ENCODE peak calls at places on chromosomes 5 and 9, in four cellular contexts. One of them, this sample, is unnamed. For H3K4me1, the result is how much of the 10 kb centered on the place peaks cover.

GRCh38 chr9:114271556-114272510 is 51.1 kb upstream of the ORM1 start:
- DNase-seq in upper lobe of right lung: peak
- DNase-seq in mammary epithelial cell: no peak
- DNase-seq in spleen: peak
- DNase-seq in this sample: peak

GRCh38 chr5:94522099-94522498 is 96.3 kb downstream of the KIAA0825 start:
- DNase-seq in upper lobe of right lung: no peak
- DNase-seq in mammary epithelial cell: no peak
- DNase-seq in spleen: no peak
- DNase-seq in this sample: no peak

GRCh38 chr9:37464006-37464405 is 1.2 kb downstream of the ZBTB5 start:
- DNase-seq in upper lobe of right lung: no peak
- DNase-seq in mammary epithelial cell: no peak
- DNase-seq in spleen: no peak
- DNase-seq in this sample: no peak

GRCh38 chr9:120710110-120710981 is 3.9 kb downstream of the MEGF9 start:
- DNase-seq in upper lobe of right lung: no peak
- DNase-seq in mammary epithelial cell: peak
- DNase-seq in spleen: no peak
- DNase-seq in this sample: no peak

GRCh38 chr9:128043467-128043868 is 23.7 kb downstream of the NAIF1 start:
- DNase-seq in upper lobe of right lung: no peak
- DNase-seq in mammary epithelial cell: no peak
- DNase-seq in spleen: no peak
- DNase-seq in this sample: no peak

GRCh38 chr5:158478139-158478538 is 619.2 kb upstream of the CLINT1 start:
- DNase-seq in upper lobe of right lung: no peak
- DNase-seq in mammary epithelial cell: no peak
- DNase-seq in spleen: no peak
- DNase-seq in this sample: no peak

GRCh38 chr5:97591781-97592180 is 408.7 kb upstream of the RIOK2 start:
- DNase-seq in upper lobe of right lung: no peak
- DNase-seq in mammary epithelial cell: peak
- DNase-seq in spleen: no peak
- DNase-seq in this sample: no peak

GRCh38 chr5:106258591-106259125 is 1412.1 kb downstream of the EFNA5 start:
- DNase-seq in upper lobe of right lung: no peak
- DNase-seq in mammary epithelial cell: no peak
- DNase-seq in spleen: no peak
- DNase-seq in this sample: no peak

GRCh38 chr5:151255621-151256286 is 2.8 kb downstream of the GM2A start:
- DNase-seq in upper lobe of right lung: no peak
- DNase-seq in mammary epithelial cell: no peak
- DNase-seq in spleen: no peak
- DNase-seq in this sample: no peak

GRCh38 chr9:5488616-5489015 is 21.7 kb upstream of the PDCD1LG2 start:
- DNase-seq in upper lobe of right lung: no peak
- DNase-seq in mammary epithelial cell: no peak
- DNase-seq in spleen: no peak
- DNase-seq in this sample: no peak

GRCh38 chr5:172932313-172933017 is 26.8 kb upstream of the RPL26L1 start:
- DNase-seq in upper lobe of right lung: peak
- DNase-seq in mammary epithelial cell: peak
- DNase-seq in spleen: peak
- DNase-seq in this sample: peak

DNA sequence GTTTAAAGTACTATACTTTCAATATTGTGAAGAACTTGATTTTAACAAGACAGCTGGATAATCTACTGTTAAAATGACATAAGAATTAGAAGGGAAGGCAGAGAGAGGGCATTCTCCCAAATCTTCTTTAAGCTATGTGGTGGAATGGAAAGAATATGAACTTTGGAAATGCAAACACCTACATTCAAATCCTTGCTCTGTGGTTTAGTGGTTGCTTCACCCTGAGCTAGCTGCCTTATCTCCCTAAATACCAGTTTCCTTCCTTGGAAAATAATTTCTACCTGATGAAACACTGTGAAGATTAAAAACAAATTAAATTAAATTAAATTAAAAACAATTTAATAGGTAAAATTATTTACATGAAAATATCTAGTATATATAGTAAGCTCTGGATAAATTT is 98.5 kb downstream of the GPR21 start:
- DNase-seq in upper lobe of right lung: no peak
- DNase-seq in mammary epithelial cell: no peak
- DNase-seq in spleen: no peak
- DNase-seq in this sample: no peak
- H3K4me1 ChIP-seq in upper lobe of right lung: under half
- H3K4me1 ChIP-seq in mammary epithelial cell: under half
- H3K4me1 ChIP-seq in spleen: under half
- H3K4me1 ChIP-seq in this sample: under half

GRCh38 chr9:99820330-99821186 is 1.1 kb upstream of the NR4A3 start:
- DNase-seq in upper lobe of right lung: peak
- DNase-seq in mammary epithelial cell: peak
- DNase-seq in spleen: peak
- DNase-seq in this sample: peak
- TF ChIP-seq CTCF in upper lobe of right lung: no peak
- TF ChIP-seq CTCF in mammary epithelial cell: no peak
- TF ChIP-seq CTCF in spleen: no peak
- TF ChIP-seq CTCF in this sample: peak

GRCh38 chr5:132385321-132386105 is 16.0 kb downstream of the SLC22A5 start:
- DNase-seq in upper lobe of right lung: no peak
- DNase-seq in mammary epithelial cell: peak
- DNase-seq in spleen: peak
- DNase-seq in this sample: no peak
- H3K4me1 ChIP-seq in upper lobe of right lung: under half
- H3K4me1 ChIP-seq in mammary epithelial cell: half or more
- H3K4me1 ChIP-seq in spleen: half or more
- H3K4me1 ChIP-seq in this sample: under half

GRCh38 chr9:107867738-107868137 is 378.2 kb upstream of the KLF4 start:
- DNase-seq in upper lobe of right lung: no peak
- DNase-seq in mammary epithelial cell: no peak
- DNase-seq in spleen: no peak
- DNase-seq in this sample: no peak
- TF ChIP-seq CTCF in upper lobe of right lung: no peak
- TF ChIP-seq CTCF in mammary epithelial cell: no peak
- TF ChIP-seq CTCF in spleen: no peak
- TF ChIP-seq CTCF in this sample: no peak

GRCh38 chr5:10705736-10706135 is 55.3 kb downstream of the DAP start:
- DNase-seq in upper lobe of right lung: no peak
- DNase-seq in mammary epithelial cell: peak
- DNase-seq in spleen: no peak
- DNase-seq in this sample: no peak

GRCh38 chr5:10703676-10704075 is 57.4 kb downstream of the DAP start:
- DNase-seq in upper lobe of right lung: no peak
- DNase-seq in mammary epithelial cell: no peak
- DNase-seq in spleen: no peak
- DNase-seq in this sample: no peak

GRCh38 chr5:10706326-10706725 is 54.7 kb downstream of the DAP start:
- DNase-seq in upper lobe of right lung: no peak
- DNase-seq in mammary epithelial cell: no peak
- DNase-seq in spleen: no peak
- DNase-seq in this sample: no peak

GRCh38 chr5:10702911-10703491 is 58.0 kb downstream of the DAP start:
- DNase-seq in upper lobe of right lung: no peak
- DNase-seq in mammary epithelial cell: peak
- DNase-seq in spleen: no peak
- DNase-seq in this sample: no peak

GRCh38 chr5:10704949-10705621 is 55.9 kb downstream of the DAP start:
- DNase-seq in upper lobe of right lung: no peak
- DNase-seq in mammary epithelial cell: peak
- DNase-seq in spleen: no peak
- DNase-seq in this sample: no peak
- H3K4me1 ChIP-seq in upper lobe of right lung: under half
- H3K4me1 ChIP-seq in mammary epithelial cell: half or more
- H3K4me1 ChIP-seq in spleen: half or more
- H3K4me1 ChIP-seq in this sample: under half

GRCh38 chr5:81854485-81854884 is 103.6 kb upstream of the SSBP2 start:
- DNase-seq in upper lobe of right lung: no peak
- DNase-seq in mammary epithelial cell: no peak
- DNase-seq in spleen: no peak
- DNase-seq in this sample: no peak
- TF ChIP-seq CTCF in upper lobe of right lung: peak
- TF ChIP-seq CTCF in mammary epithelial cell: peak
- TF ChIP-seq CTCF in spleen: no peak
- TF ChIP-seq CTCF in this sample: no peak

GRCh38 chr5:141518616-141519015 is 29.7 kb downstream of the PCDHGC5 start:
- DNase-seq in upper lobe of right lung: no peak
- DNase-seq in mammary epithelial cell: no peak
- DNase-seq in spleen: no peak
- DNase-seq in this sample: no peak
- H3K4me1 ChIP-seq in upper lobe of right lung: half or more
- H3K4me1 ChIP-seq in mammary epithelial cell: half or more
- H3K4me1 ChIP-seq in spleen: half or more
- H3K4me1 ChIP-seq in this sample: under half

DNA sequence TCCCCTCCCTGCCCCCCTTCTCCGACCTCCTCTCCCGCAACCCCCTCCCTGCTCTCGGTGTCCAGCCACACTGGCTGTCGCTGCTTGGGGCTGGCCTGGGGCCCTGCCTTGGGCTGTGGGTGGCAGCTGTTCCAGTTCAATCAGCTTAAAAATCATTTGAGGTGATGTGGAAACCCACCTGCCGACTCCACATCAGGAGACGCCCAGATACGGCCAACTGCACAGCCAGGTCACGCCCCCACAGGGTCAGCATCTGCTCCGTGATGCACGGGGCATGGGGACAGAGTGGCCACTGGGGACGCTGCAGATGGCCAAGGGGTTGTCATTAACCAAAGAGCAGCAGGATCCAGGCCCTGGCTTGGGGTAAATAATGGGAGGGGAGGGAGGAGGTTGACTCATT is 106.9 kb upstream of the MVB12B start:
- DNase-seq in upper lobe of right lung: no peak
- DNase-seq in mammary epithelial cell: no peak
- DNase-seq in spleen: no peak
- DNase-seq in this sample: no peak
- TF ChIP-seq CTCF in upper lobe of right lung: no peak
- TF ChIP-seq CTCF in mammary epithelial cell: no peak
- TF ChIP-seq CTCF in spleen: no peak
- TF ChIP-seq CTCF in this sample: no peak

This sample was measured in sigmoid colon.